ENCODE peak calls at places on chromosomes 6 and 20, in six cellular contexts. A is GM23338, R is psoas muscle, Q is lower lobe of right lung, M is A549, G is lung. P is an unnamed sample.

GRCh38 chr6:160118620-160119234 is 2.9 kb upstream of the SLC22A1 start:
- DNase-seq in A (no peak), R (no peak), Q (no peak), M (no peak), G (no peak), P (no peak)

GRCh38 chr6:137277971-137278602 is 58.9 kb upstream of the IFNGR1 start:
- DNase-seq in A (peak; percentile 48), R (no peak), Q (no peak), M (peak; percentile 15), G (no peak), P (no peak)

GRCh38 chr6:47836639-47837038 is 54.8 kb downstream of the OPN5 start:
- DNase-seq in A (no peak), R (no peak), Q (no peak), M (no peak), G (no peak), P (no peak)

GRCh38 chr6:34056301-34056700 is 89.6 kb downstream of the GRM4 start:
- DNase-seq in A (peak; percentile 91), R (peak; percentile 65), Q (peak; percentile 74), M (no peak), G (peak; percentile 67), P (peak; percentile 50)

GRCh38 chr6:52910091-52910490 is 593 bp upstream of the GSTA3 start:
- DNase-seq in A (no peak), R (no peak), Q (no peak), M (no peak), G (no peak), P (no peak)

GRCh38 chr6:72649032-72649984 is 27.4 kb downstream of the KCNQ5 start:
- DNase-seq in A (no peak), R (no peak), Q (no peak), M (no peak), G (no peak), P (no peak)

GRCh38 chr6:4772750-4773149 is 3.5 kb upstream of the CDYL start:
- DNase-seq in A (peak; percentile 96), R (no peak), Q (no peak), M (no peak), G (no peak), P (no peak)

GRCh38 chr20:33183292-33183691 is 15.3 kb downstream of the BPIFA2 start:
- DNase-seq in A (peak; percentile 32), R (no peak), Q (no peak), M (no peak), G (no peak), P (no peak)

GRCh38 chr6:38432479-38432878 is 207.2 kb downstream of the BTBD9 start:
- DNase-seq in A (no peak), R (no peak), Q (no peak), M (no peak), G (no peak), P (no peak)

GRCh38 chr20:38447931-38448675 is 13.0 kb upstream of the SNHG17 start:
- DNase-seq in A (no peak), R (no peak), Q (no peak), M (no peak), G (no peak), P (no peak)

GRCh38 chr6:150598858-150599198 is 857 bp upstream of the PLEKHG1 start:
- DNase-seq in A (no peak), R (no peak), Q (no peak), M (no peak), G (no peak), P (no peak)
- H3K4me1 ChIP-seq in A (peaks cover 7% of the 10 kb centered on the region), R (no peaks in the 10 kb centered on the region), Q (peaks cover 6% of the 10 kb centered on the region), M (no peaks in the 10 kb centered on the region), G (peaks cover 1% of the 10 kb centered on the region), P (no peaks in the 10 kb centered on the region)

GRCh38 chr6:95923518-95923917 is 92.3 kb upstream of the FUT9 start:
- DNase-seq in A (peak; percentile 63), R (no peak), Q (no peak), M (no peak), G (no peak), P (no peak)
- TF ChIP-seq CTCF in A (peak; percentile 80), R (no peak), Q (peak; percentile 15), M (no peak), G (no peak), P (no peak)

GRCh38 chr6:17494919-17495318 is 101.5 kb downstream of the CAP2 start:
- DNase-seq in A (no peak), R (no peak), Q (no peak), M (no peak), G (no peak), P (no peak)
- H3K4me1 ChIP-seq in A (peaks cover 9% of the 10 kb centered on the region), R (peaks cover 46% of the 10 kb centered on the region), Q (no peaks in the 10 kb centered on the region), M (peaks cover 10% of the 10 kb centered on the region), G (peaks cover 6% of the 10 kb centered on the region), P (no peaks in the 10 kb centered on the region)

GRCh38 chr6:125670586-125670985 is 78.8 kb upstream of the HEY2 start:
- DNase-seq in A (peak; percentile 84), R (peak; percentile 19), Q (no peak), M (no peak), G (no peak), P (no peak)
- TF ChIP-seq CTCF in A (no peak), R (no peak), Q (no peak), M (no peak), G (no peak), P (no peak)

GRCh38 chr20:58407201-58407873 is 18.3 kb downstream of the VAPB start:
- DNase-seq in A (no peak), R (no peak), Q (no peak), M (no peak), G (no peak), P (no peak)
- H3K4me1 ChIP-seq in A (peaks cover 31% of the 10 kb centered on the region), R (peaks cover 61% of the 10 kb centered on the region), Q (peaks cover 46% of the 10 kb centered on the region), M (peaks cover 47% of the 10 kb centered on the region), G (peaks cover 7% of the 10 kb centered on the region), P (peaks cover 35% of the 10 kb centered on the region)

P was measured in tibial nerve.